ENCODE peak calls at places on chromosomes 13 and 19, in eight cellular contexts. V, A, F, L, O, Q, M and D are unnamed samples.

GRCh38 chr13:30142502-30143211 is 164.7 kb downstream of the KATNAL1 start:
- DNase-seq in M (peak), F (no peak), A (peak), O (peak), L (peak), Q (no peak), V (peak), D (peak)

GRCh38 chr13:92175330-92175729 is 776.9 kb downstream of the GPC5 start:
- DNase-seq in F (peak), M (peak), V (peak), O (peak), L (peak), Q (no peak), A (no peak), D (no peak)

GRCh38 chr13:40236566-40237168 is 429.8 kb downstream of the FOXO1 start:
- DNase-seq in A (no peak), M (no peak), O (no peak), F (no peak), L (no peak), Q (no peak), V (no peak), D (no peak)

GRCh38 chr13:32284927-32285632 is 30.1 kb downstream of the ZAR1L start:
- DNase-seq in Q (no peak), L (no peak), O (peak), M (peak), A (peak), F (peak), V (peak), D (no peak)

GRCh38 chr19:27793128-27793643 is 1419.8 kb downstream of the UQCRFS1 start:
- DNase-seq in O (peak), V (peak), A (peak), Q (peak), M (peak), L (peak), F (peak), D (peak)

GRCh38 chr19:50465986-50466771 is 10.1 kb upstream of the EMC10 start:
- DNase-seq in Q (no peak), A (peak), O (no peak), L (peak), F (peak), V (peak), M (no peak), D (no peak)

GRCh38 chr19:18110833-18111232 is 13.3 kb downstream of the MAST3 start:
- DNase-seq in M (no peak), V (no peak), L (peak), F (no peak), A (no peak), Q (no peak), O (no peak), D (no peak)

GRCh38 chr13:75489502-75490263 is 7.7 kb upstream of the TBC1D4 start:
- DNase-seq in O (peak), M (peak), F (no peak), A (no peak), V (peak), L (peak), Q (no peak), D (peak)

GRCh38 chr19:35721374-35721773 is 3.6 kb downstream of the KMT2B start:
- DNase-seq in Q (no peak), L (no peak), O (no peak), F (no peak), M (no peak), V (no peak), A (no peak), D (no peak)

GRCh38 chr13:72839831-72840426 is 58.0 kb downstream of the PIBF1 start:
- DNase-seq in M (peak), Q (no peak), L (peak), F (peak), A (peak), V (peak), O (peak), D (peak)

GRCh38 chr13:41613984-41614581 is 156.7 kb downstream of the RGCC start:
- DNase-seq in O (peak), V (peak), Q (no peak), A (peak), F (no peak), M (peak), L (no peak), D (no peak)

GRCh38 chr19:41325947-41326706 is 16.2 kb downstream of the CCDC97 start:
- DNase-seq in A (no peak), O (peak), Q (no peak), L (no peak), M (peak), V (peak), F (peak), D (no peak)

GRCh38 chr13:111664060-111664459 is 343.6 kb downstream of the TEX29 start:
- DNase-seq in Q (no peak), V (no peak), L (no peak), A (no peak), F (no peak), O (no peak), M (no peak), D (no peak)

GRCh38 chr13:66778461-66778860 is 451.7 kb downstream of the PCDH9 start:
- DNase-seq in M (no peak), F (no peak), A (no peak), O (no peak), V (no peak), L (no peak), Q (no peak), D (no peak)

GRCh38 chr19:53332484-53332883 is 1.1 kb upstream of the ZNF845 start:
- DNase-seq in A (no peak), V (no peak), F (no peak), O (no peak), Q (no peak), M (no peak), L (no peak), D (no peak)
- H3K27ac ChIP-seq in A (no peak), V (no peak), F (no peak), O (no peak), Q (no peak), M (no peak), L (no peak), D (peak)

GRCh38 chr13:51668580-51669195 is 84.4 kb downstream of the WDFY2 start:
- DNase-seq in Q (no peak), M (no peak), A (no peak), O (no peak), V (no peak), F (no peak), L (no peak), D (no peak)

GRCh38 chr13:51666839-51667238 is 82.6 kb downstream of the WDFY2 start:
- DNase-seq in O (no peak), M (no peak), Q (no peak), A (no peak), L (no peak), F (no peak), V (no peak), D (no peak)

GRCh38 chr13:51666316-51666715 is 82.1 kb downstream of the WDFY2 start:
- DNase-seq in L (no peak), Q (no peak), M (no peak), V (no peak), F (no peak), A (no peak), O (no peak), D (no peak)

GRCh38 chr13:51665456-51665855 is 81.2 kb downstream of the WDFY2 start:
- DNase-seq in A (no peak), F (no peak), V (no peak), Q (no peak), O (no peak), L (no peak), M (no peak), D (no peak)

DNA sequence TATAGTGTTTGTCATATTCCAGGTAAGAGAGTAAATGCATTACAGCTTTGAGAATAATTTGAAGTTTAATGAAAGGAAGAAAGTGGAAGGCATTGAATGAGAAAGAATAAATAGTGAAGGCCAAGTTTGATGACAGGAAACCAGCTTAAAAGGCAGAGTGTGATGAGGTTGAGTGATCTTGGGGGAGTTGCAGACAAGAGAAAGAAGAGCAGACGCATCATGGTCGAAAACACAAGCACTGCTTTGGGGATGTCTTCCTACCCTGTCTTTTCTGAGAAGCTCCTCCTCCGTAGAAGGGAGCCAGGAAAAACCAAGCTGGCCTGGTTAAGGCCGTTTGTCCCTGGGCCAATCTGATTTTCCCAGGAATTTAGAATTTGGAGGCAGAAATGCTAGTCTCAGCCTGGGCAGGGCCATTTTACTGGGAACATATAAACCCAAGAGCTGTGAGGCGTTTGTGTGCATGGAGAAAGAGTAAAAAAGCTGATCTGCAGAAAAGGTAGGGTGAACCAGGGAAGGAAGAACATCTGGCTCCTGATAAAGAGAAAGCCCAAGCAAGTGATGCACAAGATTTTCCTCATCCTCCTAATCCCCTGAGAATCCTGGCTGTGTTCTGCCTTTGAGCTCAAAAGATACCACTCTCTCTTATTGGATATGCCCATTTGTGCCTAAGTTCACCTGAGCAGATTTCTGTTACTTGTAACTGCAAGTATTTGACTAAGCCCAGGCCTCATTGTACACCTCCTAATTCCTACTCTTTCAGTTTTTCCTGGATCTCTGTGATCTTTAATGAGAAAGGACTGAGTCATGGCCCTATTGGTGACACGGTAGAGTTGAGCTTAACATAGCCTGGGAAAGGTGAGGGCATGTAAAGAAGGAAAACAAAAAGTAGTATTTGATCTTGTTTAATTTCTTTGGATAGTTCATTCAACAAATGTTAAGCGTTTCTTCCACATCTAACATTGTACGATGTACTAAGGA is 80.0 kb downstream of the WDFY2 start:
- DNase-seq in M (no peak), V (no peak), A (no peak), F (no peak), L (no peak), O (no peak), Q (no peak), D (no peak)
- H3K27ac ChIP-seq in M (no peak), V (no peak), A (no peak), F (no peak), L (no peak), O (no peak), Q (no peak), D (peak)

GRCh38 chr19:13060233-13060963 is 42.3 kb downstream of the LYL1 start:
- DNase-seq in L (no peak), M (no peak), F (no peak), A (no peak), Q (no peak), O (no peak), V (peak), D (no peak)
- H3K27ac ChIP-seq in L (no peak), M (peak), F (no peak), A (peak), Q (no peak), O (peak), V (peak), D (peak)

GRCh38 chr19:48689438-48689837 is 6.3 kb upstream of the FUT2 start:
- DNase-seq in V (no peak), O (no peak), A (no peak), M (no peak), Q (no peak), L (no peak), F (no peak), D (no peak)

GRCh38 chr19:48683349-48683748 is 10.5 kb upstream of the NTN5 start:
- DNase-seq in A (no peak), O (peak), M (peak), V (peak), F (no peak), L (no peak), Q (no peak), D (no peak)

GRCh38 chr19:48681127-48681470 is 8.3 kb upstream of the NTN5 start:
- DNase-seq in Q (no peak), L (no peak), M (peak), V (peak), O (peak), A (no peak), F (no peak), D (no peak)

GRCh38 chr19:48686103-48686502 is 9.7 kb upstream of the FUT2 start:
- DNase-seq in O (no peak), F (no peak), V (no peak), M (no peak), A (no peak), L (no peak), Q (no peak), D (no peak)

GRCh38 chr19:48685583-48685982 is 10.2 kb upstream of the FUT2 start:
- DNase-seq in L (peak), M (no peak), A (no peak), Q (no peak), O (no peak), F (no peak), V (no peak), D (no peak)
- H3K27ac ChIP-seq in L (no peak), M (no peak), A (peak), Q (no peak), O (no peak), F (no peak), V (no peak), D (no peak)

GRCh38 chr13:108357228-108357627 is 87.7 kb downstream of the TNFSF13B start:
- DNase-seq in F (no peak), A (no peak), O (no peak), V (no peak), L (no peak), M (no peak), Q (no peak), D (no peak)

GRCh38 chr13:108349269-108349668 is 79.8 kb downstream of the TNFSF13B start:
- DNase-seq in M (no peak), L (no peak), A (no peak), V (no peak), Q (no peak), O (no peak), F (no peak), D (no peak)

DNA sequence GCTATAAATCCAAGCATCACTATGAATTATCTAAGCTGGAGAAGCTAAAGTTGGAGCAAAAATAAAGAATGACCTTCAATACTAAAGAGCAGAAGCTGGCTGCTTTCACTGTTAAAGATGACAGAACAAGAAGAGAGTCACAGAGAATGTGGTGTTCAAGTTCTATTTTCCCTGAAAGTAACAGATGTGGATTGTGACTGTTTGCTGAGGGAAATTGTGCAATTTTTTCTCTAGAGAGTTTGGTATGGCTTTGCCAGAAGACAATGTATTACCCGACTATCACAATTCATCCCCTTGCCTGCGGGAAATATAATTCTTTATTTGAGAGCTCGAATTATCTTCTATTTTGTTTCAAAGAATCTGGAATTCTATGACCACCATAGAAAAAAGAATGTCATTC is 83.1 kb downstream of the TNFSF13B start:
- DNase-seq in A (no peak), Q (no peak), M (no peak), L (no peak), V (no peak), F (no peak), O (no peak), D (no peak)
- H3K27ac ChIP-seq in A (no peak), Q (no peak), M (no peak), L (no peak), V (no peak), F (no peak), O (no peak), D (no peak)

GRCh38 chr19:4519521-4520277 is 1.4 kb upstream of the PLIN4 start:
- DNase-seq in F (no peak), L (no peak), A (no peak), V (no peak), O (no peak), Q (no peak), M (no peak), D (no peak)
- H3K27ac ChIP-seq in F (no peak), L (no peak), A (no peak), V (no peak), O (no peak), Q (no peak), M (no peak), D (peak)

DNA sequence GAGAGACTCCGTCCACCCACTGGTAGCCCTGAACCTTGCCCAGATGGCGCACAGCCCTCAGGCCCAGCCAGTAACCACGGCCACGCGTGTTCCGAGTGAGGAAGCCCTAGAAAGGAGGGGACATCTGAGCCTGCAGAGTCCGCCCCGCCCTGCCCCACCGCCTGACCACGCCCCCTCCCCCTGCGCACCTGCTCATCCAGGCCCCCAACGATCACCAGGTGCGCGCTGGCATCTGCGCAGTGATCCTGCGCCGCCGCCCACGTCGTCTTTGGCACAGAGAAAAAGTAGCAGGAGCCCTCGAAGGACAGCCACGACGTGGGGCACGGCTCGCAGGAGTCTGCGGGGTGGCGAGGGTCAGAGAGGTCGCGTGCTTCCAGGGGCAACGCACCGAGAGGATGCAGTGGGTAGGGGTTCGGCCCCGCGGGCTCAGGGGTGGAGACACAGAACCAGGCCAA is 2.1 kb downstream of the CLEC4G start:
- DNase-seq in L (no peak), F (no peak), M (no peak), A (no peak), Q (no peak), O (no peak), V (no peak), D (no peak)
- H3K27ac ChIP-seq in L (no peak), F (no peak), M (no peak), A (no peak), Q (no peak), O (no peak), V (no peak), D (no peak)

GRCh38 chr19:2190848-2191455 is 27.2 kb downstream of the DOT1L start:
- DNase-seq in A (no peak), M (no peak), Q (no peak), V (no peak), F (no peak), O (no peak), L (no peak), D (no peak)
- H3K27ac ChIP-seq in A (no peak), M (no peak), Q (no peak), V (no peak), F (peak), O (no peak), L (peak), D (no peak)